ENCODE peak calls at places on chromosomes 13 and 19, in five cellular contexts. A, Q, E, M and L are unnamed samples.

GRCh38 chr19:10544242-10544752 is 593 bp downstream of the ATG4D start:
- DNase-seq in A (no peak), Q (no peak), E (peak), M (no peak), L (no peak)

GRCh38 chr13:108104736-108105135 is 110.6 kb downstream of the LIG4 start:
- DNase-seq in A (no peak), Q (no peak), E (no peak), M (no peak), L (no peak)

GRCh38 chr13:90926459-90926858 is 421.0 kb upstream of the MIR17HG start:
- DNase-seq in A (peak), Q (no peak), E (no peak), M (no peak), L (no peak)

GRCh38 chr19:49682274-49682673 is 5.2 kb downstream of the PRMT1 start:
- DNase-seq in A (no peak), Q (no peak), E (no peak), M (no peak), L (no peak)

GRCh38 chr19:40394816-40395210 is 4.8 kb upstream of the HIPK4 start:
- DNase-seq in A (no peak), Q (no peak), E (no peak), M (no peak), L (no peak)

GRCh38 chr13:25170554-25171107 is 1.5 kb downstream of the AMER2 start:
- DNase-seq in A (no peak), Q (peak), E (no peak), M (no peak), L (no peak)

GRCh38 chr19:49689133-49690072 is at the start of gene ADM5:
- DNase-seq in A (no peak), Q (peak), E (no peak), M (no peak), L (no peak)

GRCh38 chr19:39408392-39409206 is 2.0 kb downstream of the ZFP36 start:
- DNase-seq in A (peak), Q (peak), E (peak), M (no peak), L (peak)

GRCh38 chr19:52086481-52086880 is 9.1 kb downstream of the ZNF841 start:
- DNase-seq in A (no peak), Q (no peak), E (no peak), M (no peak), L (peak)

GRCh38 chr13:23681253-23681652 is 111.0 kb downstream of the TNFRSF19 start:
- DNase-seq in A (no peak), Q (no peak), E (no peak), M (no peak), L (peak)

GRCh38 chr19:17743874-17744273 is 7.4 kb upstream of the FCHO1 start:
- DNase-seq in A (peak), Q (no peak), E (no peak), M (no peak), L (peak)

GRCh38 chr13:33571618-33572017 is 246.3 kb upstream of the RFC3 start:
- DNase-seq in A (no peak), Q (no peak), E (no peak), M (no peak), L (no peak)

GRCh38 chr19:20422216-20422615 is 143.4 kb downstream of the ZNF737 start:
- DNase-seq in A (no peak), Q (no peak), E (no peak), M (no peak), L (no peak)

GRCh38 chr13:27036236-27036981 is 135.2 kb downstream of the USP12 start:
- DNase-seq in A (peak), Q (no peak), E (no peak), M (no peak), L (no peak)

GRCh38 chr13:73608731-73609485 is 525.3 kb downstream of the KLF12 start:
- DNase-seq in A (no peak), Q (no peak), E (no peak), M (no peak), L (no peak)

GRCh38 chr13:40582531-40582930 is 83.9 kb downstream of the FOXO1 start:
- DNase-seq in A (no peak), Q (no peak), E (no peak), M (no peak), L (no peak)
- H3K27ac ChIP-seq in A (no peak), Q (no peak), E (no peak), M (no peak), L (no peak)

GRCh38 chr13:77022341-77022740 is 4.6 kb downstream of the FBXL3 start:
- DNase-seq in A (no peak), Q (no peak), E (no peak), M (no peak), L (peak)

GRCh38 chr13:77026255-77026782 is 640 bp downstream of the FBXL3 start:
- DNase-seq in A (peak), Q (peak), E (peak), M (peak), L (peak)

GRCh38 chr13:77029436-77029835 is 2.5 kb upstream of the FBXL3 start:
- DNase-seq in A (no peak), Q (no peak), E (no peak), M (no peak), L (no peak)

GRCh38 chr13:77028202-77028601 is 1.2 kb upstream of the FBXL3 start:
- DNase-seq in A (no peak), Q (no peak), E (no peak), M (no peak), L (no peak)

GRCh38 chr13:77026783-77027621 is at the start of gene FBXL3:
- DNase-seq in A (peak), Q (peak), E (peak), M (peak), L (peak)
- TF ChIP-seq CEBPB in A (no peak), Q (no peak), E (no peak), M (no peak), L (no peak)

GRCh38 chr13:30743319-30744055 is 8.1 kb downstream of the ALOX5AP start:
- DNase-seq in A (peak), Q (no peak), E (no peak), M (peak), L (peak)
- TF ChIP-seq MAFK in A (no peak), Q (no peak), E (no peak), M (no peak), L (peak)

DNA sequence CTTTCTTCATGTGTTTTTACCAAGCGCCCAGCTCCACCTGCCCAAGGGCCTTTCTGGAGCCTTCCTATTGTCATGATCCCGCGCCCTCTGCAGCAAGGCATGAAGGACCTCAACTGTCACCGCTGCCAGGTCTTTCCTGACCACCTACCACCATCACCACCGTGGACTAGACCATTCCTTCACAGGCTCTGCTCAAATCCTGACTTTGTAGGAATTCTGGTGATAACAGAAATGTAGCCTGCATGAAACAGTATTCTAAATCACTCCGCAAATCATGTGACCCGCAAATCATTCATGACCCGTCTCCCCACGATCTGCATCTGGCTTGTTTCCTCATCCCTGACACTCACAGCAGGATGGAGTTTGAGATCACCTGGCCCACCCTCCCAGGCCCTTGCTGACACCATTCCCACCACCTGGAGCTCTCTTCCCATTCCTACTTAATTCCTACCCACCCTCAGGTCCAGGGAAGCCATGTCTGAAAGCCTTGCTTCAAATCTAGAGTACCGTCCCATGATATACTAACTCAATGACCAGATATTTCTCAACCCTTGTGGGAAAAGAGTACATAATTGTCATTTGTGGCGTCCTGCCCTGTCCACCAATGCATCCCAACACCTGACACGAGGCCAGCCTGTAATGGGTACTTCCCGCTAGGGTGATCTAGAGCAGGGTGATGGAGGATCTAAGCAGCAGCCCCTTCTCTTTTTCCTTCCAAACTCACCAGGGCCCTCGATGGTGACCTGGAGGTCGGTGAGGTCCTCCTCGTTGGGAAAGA is 1.3 kb downstream of the UBE2S start:
- DNase-seq in A (no peak), Q (no peak), E (no peak), M (no peak), L (no peak)
- H3K27ac ChIP-seq in A (peak), Q (no peak), E (peak), M (no peak), L (peak)

GRCh38 chr19:5137114-5137513 is 168.2 kb downstream of the KDM4B start:
- DNase-seq in A (no peak), Q (no peak), E (no peak), M (no peak), L (no peak)
- TF ChIP-seq CEBPB in A (no peak), Q (no peak), E (no peak), M (no peak), L (no peak)

GRCh38 chr13:110445183-110445582 is 116.3 kb downstream of the RAB20 start:
- DNase-seq in A (no peak), Q (no peak), E (no peak), M (no peak), L (peak)

GRCh38 chr13:110443633-110444225 is 117.8 kb downstream of the RAB20 start:
- DNase-seq in A (no peak), Q (no peak), E (no peak), M (no peak), L (no peak)

GRCh38 chr13:110442946-110443632 is 118.4 kb downstream of the RAB20 start:
- DNase-seq in A (no peak), Q (no peak), E (no peak), M (no peak), L (peak)

GRCh38 chr13:110445722-110446569 is 115.6 kb downstream of the RAB20 start:
- DNase-seq in A (no peak), Q (no peak), E (no peak), M (no peak), L (peak)

DNA sequence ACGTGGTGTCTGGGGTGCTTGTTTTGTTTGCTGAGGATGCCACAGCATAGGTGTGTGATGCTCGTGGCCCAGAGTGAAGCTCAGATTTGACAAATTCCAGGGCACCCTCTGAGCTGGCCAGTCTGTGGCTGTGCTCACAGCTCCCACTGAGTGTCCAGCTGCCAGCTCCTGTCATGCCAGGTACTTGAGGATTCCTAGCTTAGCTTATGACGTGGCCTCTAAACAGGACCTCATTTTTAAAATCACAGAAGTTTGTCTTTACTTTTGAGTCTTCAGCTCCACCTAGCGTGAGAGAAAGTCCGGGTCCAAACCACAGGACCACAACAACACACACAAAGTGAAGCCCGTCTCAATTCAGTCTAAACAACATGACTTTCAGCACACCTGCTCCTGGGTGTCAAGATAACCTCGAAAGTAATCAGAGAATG is 117.3 kb downstream of the RAB20 start:
- DNase-seq in A (no peak), Q (no peak), E (no peak), M (no peak), L (peak)
- TF ChIP-seq MAFK in A (no peak), Q (no peak), E (no peak), M (no peak), L (no peak)

DNA sequence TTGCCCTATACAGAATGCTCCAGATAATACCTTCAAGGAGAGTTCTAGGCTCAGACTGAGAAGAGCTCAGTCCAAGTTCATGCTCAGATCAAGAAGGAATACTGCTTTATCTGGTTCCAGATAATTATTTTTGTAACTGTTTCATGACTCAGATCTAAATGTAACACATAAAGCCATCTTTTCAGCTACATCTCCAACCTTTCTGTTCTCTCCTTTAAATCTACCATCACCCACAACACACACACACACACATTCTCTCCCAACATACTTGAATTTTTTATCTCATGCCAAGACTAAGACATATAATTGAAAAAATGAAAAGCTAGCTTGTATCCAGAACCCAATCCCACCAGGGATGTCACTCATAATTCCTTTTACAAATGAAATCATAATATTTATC is 7.6 kb downstream of the KATNAL1 start:
- DNase-seq in A (no peak), Q (no peak), E (no peak), M (no peak), L (peak)
- H3K27ac ChIP-seq in A (no peak), Q (no peak), E (no peak), M (no peak), L (no peak)

GRCh38 chr19:31344403-31344802 is 4.8 kb downstream of the TSHZ3 start:
- DNase-seq in A (no peak), Q (no peak), E (no peak), M (no peak), L (no peak)
- TF ChIP-seq CEBPB in A (no peak), Q (no peak), E (no peak), M (no peak), L (no peak)

GRCh38 chr19:27793128-27793643 is 1419.8 kb downstream of the UQCRFS1 start:
- DNase-seq in A (peak), Q (peak), E (peak), M (peak), L (peak)

GRCh38 chr19:27795369-27795768 is 1417.6 kb downstream of the UQCRFS1 start:
- DNase-seq in A (no peak), Q (no peak), E (no peak), M (no peak), L (no peak)

GRCh38 chr19:27794444-27795042 is 1418.4 kb downstream of the UQCRFS1 start:
- DNase-seq in A (no peak), Q (peak), E (peak), M (peak), L (peak)

GRCh38 chr19:27792576-27793127 is 1420.3 kb downstream of the UQCRFS1 start:
- DNase-seq in A (no peak), Q (no peak), E (no peak), M (no peak), L (no peak)

DNA sequence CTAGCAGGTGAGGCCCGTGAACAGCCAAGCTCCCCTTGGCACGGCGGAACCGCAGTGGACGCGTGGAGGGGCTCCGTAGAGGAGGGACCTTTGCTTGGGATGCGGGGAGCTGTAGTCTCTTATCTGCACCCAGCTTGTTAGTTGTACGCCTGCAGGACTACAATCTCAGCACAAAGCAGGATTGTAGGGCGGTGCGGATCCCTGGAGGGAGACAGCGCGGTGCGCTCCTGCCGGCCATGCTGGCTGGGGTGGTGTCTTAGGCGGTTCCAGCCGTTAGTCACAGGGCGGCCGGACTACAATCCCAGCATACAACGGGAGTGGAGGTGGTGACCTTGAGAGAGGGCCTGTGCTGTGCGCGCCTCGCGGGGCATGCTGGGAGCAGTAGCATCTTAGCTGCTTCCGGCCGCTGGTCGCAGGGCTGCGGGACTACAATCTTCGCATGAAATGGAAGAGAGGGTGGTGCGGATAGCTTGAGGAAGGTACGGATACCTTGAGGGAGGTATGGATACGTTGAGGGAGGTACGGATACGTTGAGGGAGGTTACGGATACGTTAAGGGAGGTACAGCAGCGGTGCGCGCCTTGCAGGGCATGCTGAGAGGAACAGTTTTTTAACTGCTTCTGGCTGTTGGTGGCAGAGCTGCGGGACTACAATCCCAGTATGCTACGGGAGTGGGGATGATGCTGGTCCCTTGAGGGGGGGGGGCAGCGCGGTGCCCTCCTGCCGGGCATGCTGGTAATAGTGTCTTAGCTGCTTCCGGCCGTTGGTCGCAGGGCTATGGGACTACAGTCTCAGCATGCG is 1419.1 kb downstream of the UQCRFS1 start:
- DNase-seq in A (peak), Q (peak), E (peak), M (peak), L (peak)
- TF ChIP-seq MAFK in A (no peak), Q (no peak), E (no peak), M (no peak), L (no peak)